ENCODE peak calls at places on chromosome 1, in four cellular contexts. J, R, D and T are unnamed samples.

GRCh38 chr1:37752583-37753471 is 12.1 kb downstream of the EPHA10 start:
- DNase-seq in D (no peak), J (peak; percentile 48), R (no peak), T (no peak)

GRCh38 chr1:230797376-230798186 is 50.4 kb downstream of the CAPN9 start:
- DNase-seq in R (peak; percentile 66), J (peak; percentile 70), D (peak; percentile 49), T (peak; percentile 82)

GRCh38 chr1:230487773-230488428 is 61.8 kb upstream of the PGBD5 start:
- DNase-seq in J (no peak), D (no peak), R (no peak), T (no peak)

GRCh38 chr1:33680281-33680840 is 183.5 kb upstream of the HMGB4 start:
- DNase-seq in D (no peak), J (no peak), R (no peak), T (no peak)

GRCh38 chr1:207056673-207057072 is 3.6 kb downstream of the PFKFB2 start:
- DNase-seq in R (no peak), D (no peak), J (peak; percentile 28), T (no peak)

GRCh38 chr1:68426594-68426993 is 23.2 kb downstream of the RPE65 start:
- DNase-seq in R (no peak), D (no peak), J (no peak), T (no peak)

GRCh38 chr1:15739745-15740144 is 2.6 kb upstream of the TMEM82 start:
- DNase-seq in J (no peak), D (no peak), R (no peak), T (no peak)

GRCh38 chr1:47188901-47189785 is 693 bp downstream of the PDZK1IP1 start:
- DNase-seq in R (no peak), J (peak; percentile 36), D (no peak), T (no peak)

GRCh38 chr1:48469616-48470500 is 2.1 kb downstream of the SPATA6 start:
- DNase-seq in D (no peak), J (peak; percentile 75), R (peak; percentile 84), T (peak; percentile 75)

GRCh38 chr1:85048296-85049064 is at the start of gene MCOLN3:
- DNase-seq in R (no peak), D (peak; percentile 34), J (peak; percentile 46), T (no peak)

GRCh38 chr1:17046043-17046657 is 7.7 kb downstream of the SDHB start:
- DNase-seq in D (peak; percentile 65), J (peak; percentile 66), R (peak; percentile 64), T (no peak)